ENCODE peak calls at places on chromosomes 12 and 14, in nine cellular contexts. T is frontal cortex; U is left ventricle myocardium superior; V is AG08396; G is brain microvascular endothelial cell; Z is progenitor cell of endocrine pancreas; O is HCEC 1CT; D is HTR-8/SVneo; L is CD4-positive, alpha-beta T cell. K is an unnamed sample.

GRCh38 chr14:61662437-61663311 is 32.6 kb upstream of the HIF1A start:
- DNase-seq in T (no peak), U (no peak), V (peak; percentile 45), G (peak; percentile 76), Z (no peak), O (peak; percentile 76), D (peak; percentile 94), L (peak; percentile 43), K (no peak)

GRCh38 chr12:32692358-32692757 is 13.3 kb downstream of the DNM1L start:
- DNase-seq in T (no peak), U (no peak), V (no peak), G (no peak), Z (no peak), O (no peak), D (no peak), L (no peak), K (no peak)

GRCh38 chr12:106583578-106584103 is 837 bp downstream of the RFX4 start:
- DNase-seq in T (peak; percentile 18), U (no peak), V (peak; percentile 21), G (no peak), Z (no peak), O (peak; percentile 24), D (no peak), L (no peak), K (no peak)

GRCh38 chr12:130993759-130994670 is 40.3 kb downstream of the ADGRD1 start:
- DNase-seq in T (no peak), U (no peak), V (no peak), G (no peak), Z (no peak), O (no peak), D (no peak), L (no peak), K (peak; percentile 54)

GRCh38 chr12:107650977-107651376 is 34.6 kb upstream of the PWP1 start:
- DNase-seq in T (no peak), U (no peak), V (no peak), G (no peak), Z (no peak), O (no peak), D (no peak), L (no peak), K (no peak)

GRCh38 chr14:29671034-29671433 is 256.6 kb downstream of the PRKD1 start:
- DNase-seq in T (no peak), U (no peak), V (no peak), G (no peak), Z (no peak), O (peak; percentile 26), D (no peak), L (no peak), K (no peak)

GRCh38 chr14:72965249-72965648 is 39.0 kb downstream of the DCAF4 start:
- DNase-seq in T (no peak), U (no peak), V (peak; percentile 33), G (peak; percentile 16), Z (no peak), O (peak; percentile 82), D (no peak), L (no peak), K (no peak)

GRCh38 chr12:100141666-100141997 is 1.0 kb downstream of the BLTP3B start:
- DNase-seq in T (no peak), U (no peak), V (peak; percentile 70), G (peak; percentile 79), Z (no peak), O (peak; percentile 85), D (peak; percentile 53), L (no peak), K (peak; percentile 37)

GRCh38 chr14:74019408-74019714 is 212 bp downstream of the BBOF1 start:
- DNase-seq in T (no peak), U (no peak), V (no peak), G (no peak), Z (no peak), O (no peak), D (no peak), L (no peak), K (no peak)

GRCh38 chr14:101353422-101353821 is 207.9 kb upstream of the DIO3 start:
- DNase-seq in T (no peak), U (no peak), V (no peak), G (no peak), Z (no peak), O (no peak), D (no peak), L (no peak), K (no peak)

K was measured in right cardiac atrium.